ENCODE peak calls at places on chromosomes 1 and 21, in five cellular contexts. Q, T, R, C and J are unnamed samples. For H3K27me3, the result is how much of the 10 kb centered on the place peaks cover.

GRCh38 chr1:234433563-234434285 is 45.3 kb downstream of the TARBP1 start:
- DNase-seq in Q (peak), T (peak), R (peak), C (peak), J (peak)

GRCh38 chr1:10514490-10515235 is 39.9 kb downstream of the PEX14 start:
- DNase-seq in Q (peak), T (peak), R (peak), C (no peak), J (peak)

GRCh38 chr21:35427320-35428040 is 378.4 kb upstream of the RUNX1 start:
- DNase-seq in Q (no peak), T (no peak), R (no peak), C (no peak), J (no peak)

GRCh38 chr1:167489581-167490340 is 28.6 kb downstream of the CD247 start:
- DNase-seq in Q (no peak), T (no peak), R (no peak), C (no peak), J (no peak)

GRCh38 chr1:201025571-201026002 is 2.1 kb upstream of the KIF21B start:
- DNase-seq in Q (peak), T (peak), R (peak), C (peak), J (no peak)

GRCh38 chr1:93506140-93506539 is 58.2 kb downstream of the FNBP1L start:
- DNase-seq in Q (no peak), T (no peak), R (no peak), C (no peak), J (no peak)

GRCh38 chr21:32702702-32703101 is 25.1 kb downstream of the SYNJ1 start:
- DNase-seq in Q (peak), T (peak), R (peak), C (no peak), J (peak)

GRCh38 chr1:235423214-235423652 is 56.0 kb downstream of the TBCE start:
- DNase-seq in Q (no peak), T (no peak), R (no peak), C (no peak), J (no peak)

GRCh38 chr1:21244986-21245687 is 45.1 kb downstream of the ECE1 start:
- DNase-seq in Q (no peak), T (no peak), R (no peak), C (no peak), J (no peak)

GRCh38 chr1:39104158-39105060 is 78.3 kb downstream of the NDUFS5 start:
- DNase-seq in Q (no peak), T (no peak), R (no peak), C (no peak), J (peak)

GRCh38 chr1:82152356-82153281 is 351.9 kb downstream of the ADGRL2 start:
- DNase-seq in Q (no peak), T (no peak), R (no peak), C (no peak), J (no peak)

GRCh38 chr1:193367863-193368262 is 181.4 kb upstream of the B3GALT2 start:
- DNase-seq in Q (no peak), T (no peak), R (no peak), C (no peak), J (no peak)

GRCh38 chr1:32180186-32181060 is 948 bp downstream of the TXLNA start:
- DNase-seq in Q (peak), T (peak), R (peak), C (no peak), J (peak)

GRCh38 chr1:72954943-72955342 is 672.6 kb upstream of the NEGR1 start:
- DNase-seq in Q (no peak), T (no peak), R (no peak), C (no peak), J (no peak)

GRCh38 chr1:44934786-44935185 is 51.6 kb downstream of the EIF2B3 start:
- DNase-seq in Q (no peak), T (no peak), R (no peak), C (no peak), J (no peak)

GRCh38 chr1:7401814-7402547 is 369.1 kb upstream of the VAMP3 start:
- DNase-seq in Q (peak), T (peak), R (peak), C (peak), J (peak)

GRCh38 chr1:161491472-161491871 is 13.8 kb upstream of the FCGR2A start:
- DNase-seq in Q (no peak), T (no peak), R (no peak), C (no peak), J (no peak)

GRCh38 chr1:64936958-64937357 is 29.4 kb downstream of the JAK1 start:
- DNase-seq in Q (peak), T (no peak), R (no peak), C (no peak), J (no peak)

GRCh38 chr1:103284270-103284669 is 175.9 kb upstream of the COL11A1 start:
- DNase-seq in Q (peak), T (peak), R (peak), C (no peak), J (no peak)

GRCh38 chr1:18008116-18008515 is 99.5 kb upstream of the IGSF21 start:
- DNase-seq in Q (no peak), T (no peak), R (no peak), C (no peak), J (no peak)

GRCh38 chr1:167431261-167431908 is 86.9 kb downstream of the CD247 start:
- DNase-seq in Q (no peak), T (no peak), R (no peak), C (no peak), J (no peak)

GRCh38 chr1:69139007-69139406 is 428.7 kb upstream of the LRRC7 start:
- DNase-seq in Q (no peak), T (no peak), R (no peak), C (no peak), J (no peak)

GRCh38 chr1:29690156-29690555 is 453.8 kb downstream of the PTPRU start:
- DNase-seq in Q (no peak), T (no peak), R (no peak), C (no peak), J (no peak)

GRCh38 chr1:29689372-29690030 is 453.2 kb downstream of the PTPRU start:
- DNase-seq in Q (no peak), T (no peak), R (no peak), C (no peak), J (no peak)

GRCh38 chr1:29687601-29688244 is 451.4 kb downstream of the PTPRU start:
- DNase-seq in Q (peak), T (peak), R (peak), C (no peak), J (no peak)

GRCh38 chr1:29687166-29687565 is 450.8 kb downstream of the PTPRU start:
- DNase-seq in Q (no peak), T (no peak), R (no peak), C (no peak), J (no peak)

GRCh38 chr1:29688477-29689365 is 452.4 kb downstream of the PTPRU start:
- DNase-seq in Q (peak), T (peak), R (peak), C (no peak), J (peak)
- H3K4me2 ChIP-seq in Q (peak), T (peak), R (peak), C (no peak), J (peak)

GRCh38 chr21:26845750-26846035 is 484 bp upstream of the ADAMTS1 start:
- DNase-seq in Q (no peak), T (no peak), R (peak), C (no peak), J (no peak)

GRCh38 chr21:26844258-26845065 is 747 bp downstream of the ADAMTS1 start:
- DNase-seq in Q (peak), T (peak), R (peak), C (no peak), J (peak)

GRCh38 chr21:26846036-26846931 is 1.1 kb upstream of the ADAMTS1 start:
- DNase-seq in Q (peak), T (peak), R (peak), C (no peak), J (peak)

GRCh38 chr21:26843912-26844257 is 1.3 kb downstream of the ADAMTS1 start:
- DNase-seq in Q (peak), T (peak), R (peak), C (no peak), J (peak)

DNA sequence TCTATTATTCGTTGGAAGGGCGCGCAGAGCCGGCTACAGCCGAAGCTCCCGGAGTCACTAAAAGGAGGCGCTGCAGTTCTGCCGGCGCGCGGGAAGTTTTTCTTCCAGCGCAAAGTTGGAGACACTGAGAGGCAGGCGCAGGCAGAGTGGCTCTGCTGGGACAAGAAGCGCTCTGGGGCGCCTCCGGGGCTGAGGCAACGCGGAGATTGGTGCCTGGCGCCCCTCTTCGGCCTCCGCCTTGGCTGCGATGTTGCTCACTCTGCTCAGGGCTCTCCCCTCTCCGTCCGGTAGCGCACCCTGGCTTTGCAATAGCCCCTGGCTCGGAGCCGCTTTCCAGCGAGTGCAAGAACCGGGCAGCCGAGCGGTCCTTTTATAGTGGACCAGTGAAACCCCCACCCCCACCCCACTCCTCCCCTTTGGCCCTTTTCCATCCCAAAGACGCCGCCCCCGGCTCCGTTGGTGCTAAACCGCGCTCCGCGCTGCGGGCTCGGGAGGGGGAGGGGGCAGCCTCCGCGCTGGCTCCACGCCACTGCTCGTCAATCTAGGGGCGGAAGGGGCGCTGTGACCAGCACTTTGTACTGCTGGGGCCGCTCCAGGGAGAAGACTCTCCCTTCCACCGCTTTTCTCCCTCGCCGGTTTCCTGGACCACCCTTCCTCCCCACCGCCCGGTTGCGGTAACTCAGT is at the start of gene ADAMTS1:
- DNase-seq in Q (peak), T (peak), R (peak), C (no peak), J (peak)
- H3K27me3 ChIP-seq in Q (under half), T (under half), R (under half), C (under half), J (under half)

DNA sequence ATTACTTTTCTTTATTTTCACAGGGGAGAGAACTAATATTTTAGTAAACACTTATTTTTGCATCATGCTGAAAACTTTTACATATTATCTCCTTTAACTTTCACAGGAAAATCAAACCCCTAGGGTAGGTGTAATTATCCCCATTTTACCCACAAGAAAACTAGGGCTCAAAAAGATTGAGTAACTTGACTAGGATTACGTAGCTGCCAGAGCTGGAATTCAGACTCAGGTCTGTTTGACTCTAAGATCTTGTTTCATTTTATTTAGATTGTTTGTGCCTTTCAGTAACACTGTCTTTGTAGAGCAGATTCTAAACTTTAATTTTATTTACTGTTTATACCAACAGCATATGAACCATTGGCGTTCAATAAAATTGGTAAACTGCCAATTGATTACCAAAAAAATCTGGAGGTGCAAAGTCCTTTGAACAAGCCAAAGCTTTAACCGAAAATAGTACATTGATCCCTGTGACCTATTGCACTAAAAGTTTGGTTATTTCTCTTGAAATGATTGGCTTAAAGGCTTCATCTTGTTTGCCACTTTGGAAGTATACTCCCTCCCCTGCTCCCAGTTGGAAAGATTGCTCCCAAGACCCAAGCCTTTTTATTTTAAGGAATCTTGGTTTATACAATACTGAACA is 71.0 kb upstream of the WDR26 start:
- DNase-seq in Q (no peak), T (no peak), R (no peak), C (no peak), J (no peak)
- H3K4me2 ChIP-seq in Q (no peak), T (peak), R (no peak), C (no peak), J (peak)

GRCh38 chr1:180912801-180913616 is at the start of gene KIAA1614:
- DNase-seq in Q (peak), T (peak), R (peak), C (no peak), J (no peak)

GRCh38 chr1:180909462-180909976 is 3.2 kb upstream of the KIAA1614 start:
- DNase-seq in Q (no peak), T (no peak), R (no peak), C (no peak), J (no peak)

GRCh38 chr1:180911640-180912161 is 996 bp upstream of the KIAA1614 start:
- DNase-seq in Q (peak), T (peak), R (no peak), C (no peak), J (no peak)

GRCh38 chr1:180915426-180915965 is 2.8 kb downstream of the KIAA1614 start:
- DNase-seq in Q (no peak), T (no peak), R (no peak), C (no peak), J (no peak)

GRCh38 chr1:180912211-180912800 is 391 bp upstream of the KIAA1614 start:
- DNase-seq in Q (peak), T (peak), R (peak), C (no peak), J (no peak)
- H3K27me3 ChIP-seq in Q (under half), T (under half), R (under half), C (under half), J (under half)

DNA sequence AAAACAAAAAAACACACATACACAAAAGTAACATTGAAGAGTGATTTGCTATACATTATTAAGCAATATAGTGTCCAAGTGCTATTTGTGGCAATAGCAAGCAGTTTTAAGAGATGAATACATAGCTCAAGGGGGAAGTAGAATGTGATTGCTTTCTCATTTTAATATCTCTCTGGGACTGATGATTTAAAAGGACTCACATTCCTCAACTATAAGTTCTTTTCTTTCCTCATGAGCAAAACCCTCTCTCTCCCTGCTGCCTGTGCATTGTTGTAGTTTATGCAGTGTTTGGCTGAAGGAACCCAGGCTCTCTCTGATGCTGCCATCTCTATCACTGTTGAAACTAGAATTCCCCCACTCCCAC is 47.0 kb upstream of the CSF1 start:
- DNase-seq in Q (no peak), T (no peak), R (no peak), C (no peak), J (no peak)
- H3K4me2 ChIP-seq in Q (peak), T (peak), R (peak), C (no peak), J (no peak)

GRCh38 chr1:222931018-222931417 is 116.2 kb downstream of the DISP1 start:
- DNase-seq in Q (peak), T (peak), R (peak), C (no peak), J (no peak)
- H3K27me3 ChIP-seq in Q (under half), T (under half), R (under half), C (under half), J (under half)

GRCh38 chr1:239952348-239953307 is 139.1 kb upstream of the FMN2 start:
- DNase-seq in Q (no peak), T (no peak), R (no peak), C (no peak), J (no peak)
- H3K4me2 ChIP-seq in Q (no peak), T (no peak), R (no peak), C (peak), J (no peak)

GRCh38 chr1:22887491-22887890 is 85.2 kb downstream of the LACTBL1 start:
- DNase-seq in Q (no peak), T (no peak), R (no peak), C (no peak), J (no peak)
- H3K27me3 ChIP-seq in Q (under half), T (under half), R (under half), C (under half), J (under half)

GRCh38 chr1:154861607-154862094 is 8.4 kb downstream of the KCNN3 start:
- DNase-seq in Q (peak), T (peak), R (peak), C (peak), J (no peak)
- H3K4me2 ChIP-seq in Q (peak), T (no peak), R (no peak), C (no peak), J (no peak)

DNA sequence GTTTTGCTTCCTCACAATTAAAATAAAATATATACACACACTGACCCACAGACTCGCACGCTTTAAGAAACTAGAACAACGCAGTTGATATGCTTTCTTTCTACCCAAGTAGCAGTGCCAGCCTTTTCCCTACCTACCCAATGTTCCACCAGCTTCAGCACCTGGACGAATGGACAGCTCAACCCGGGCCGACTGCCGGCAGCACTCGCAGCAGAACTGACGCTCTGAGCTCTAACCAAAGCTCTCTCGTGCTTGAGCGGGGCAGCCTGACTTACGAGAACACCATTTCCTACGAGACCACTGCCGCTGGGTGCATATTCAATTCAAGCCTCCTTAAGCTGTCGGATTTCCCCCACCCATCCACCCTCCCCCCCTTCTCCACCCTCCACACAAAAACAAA is 127.4 kb upstream of the DPYD start:
- DNase-seq in Q (peak), T (peak), R (peak), C (no peak), J (peak)
- H3K27me3 ChIP-seq in Q (under half), T (under half), R (under half), C (under half), J (under half)